ENCODE peak calls at places on chromosomes 6 and 20, in four cellular contexts. D is activated CD8-positive, alpha-beta T cell treated with anti-CD3 and anti-CD28 coated beads for 36 hours; K is globus pallidus; H is CD8-positive, alpha-beta T cell. W is an unnamed sample.

GRCh38 chr20:35283441-35284266 is 918 bp downstream of the EIF6 start:
- DNase-seq in H (no peak), K (no peak), D (peak), W (no peak)

GRCh38 chr20:21099653-21100589 is 6.2 kb downstream of the LINC00237 start:
- DNase-seq in K (peak), H (no peak), D (peak), W (peak)

GRCh38 chr20:58709013-58709702 is 16.6 kb downstream of the NPEPL1 start:
- DNase-seq in K (no peak), D (no peak), H (no peak), W (no peak)

GRCh38 chr6:150632785-150633465 is 33.2 kb downstream of the PLEKHG1 start:
- DNase-seq in K (no peak), H (no peak), D (no peak), W (no peak)

GRCh38 chr20:38231786-38232130 is 28.8 kb downstream of the KIAA1755 start:
- DNase-seq in K (no peak), D (no peak), H (no peak), W (no peak)

GRCh38 chr20:330233-331149 is 5.1 kb downstream of the SOX12 start:
- DNase-seq in H (no peak), D (peak), K (peak), W (peak)

GRCh38 chr6:164826831-164827468 is 482.5 kb downstream of the C6orf118 start:
- DNase-seq in D (no peak), K (no peak), H (no peak), W (no peak)

GRCh38 chr6:135179920-135180457 is 1.1 kb upstream of the MYB start:
- DNase-seq in K (no peak), H (no peak), D (peak), W (no peak)

GRCh38 chr20:47922280-47922675 is 137.0 kb upstream of the SULF2 start:
- DNase-seq in D (no peak), K (no peak), H (no peak), W (no peak)

GRCh38 chr6:16471222-16471784 is 232.9 kb downstream of the GMPR start:
- DNase-seq in D (peak), K (no peak), H (no peak), W (no peak)

GRCh38 chr6:24838994-24839393 is 40.3 kb upstream of the ARMH2 start:
- DNase-seq in K (no peak), D (no peak), H (no peak), W (no peak)

GRCh38 chr6:85404497-85405174 is 45.2 kb upstream of the NT5E start:
- DNase-seq in D (no peak), K (no peak), H (no peak), W (no peak)

GRCh38 chr20:8212286-8212685 is 80.2 kb downstream of the PLCB1 start:
- DNase-seq in H (no peak), K (no peak), D (no peak), W (no peak)

GRCh38 chr20:57716202-57716601 is 6.4 kb upstream of the PMEPA1 start:
- DNase-seq in K (no peak), D (no peak), H (no peak), W (no peak)

GRCh38 chr20:14214046-14214445 is 123.4 kb downstream of the FLRT3 start:
- DNase-seq in H (no peak), K (no peak), D (no peak), W (no peak)

GRCh38 chr20:24100370-24101011 is 111.9 kb upstream of the GGTLC1 start:
- DNase-seq in H (peak), D (peak), K (peak), W (peak)

GRCh38 chr6:47464052-47464451 is 13.5 kb upstream of the CD2AP start:
- DNase-seq in K (no peak), D (no peak), H (no peak), W (no peak)

GRCh38 chr6:36577298-36577697 is 16.9 kb upstream of the SRSF3 start:
- DNase-seq in H (no peak), K (no peak), D (no peak), W (no peak)

GRCh38 chr6:157386454-157386853 is 5.5 kb downstream of the ZDHHC14 start:
- DNase-seq in K (no peak), D (no peak), H (no peak), W (no peak)

GRCh38 chr20:51523276-51524013 is 19.1 kb downstream of the NFATC2 start:
- DNase-seq in H (no peak), K (no peak), D (no peak), W (no peak)

W was measured in effector CD4-positive, alpha-beta T cell.